ENCODE peak calls at places on chromosomes 11 and 22, in seven cellular contexts. N is fibroblast of mammary gland; I is KBM-7; M is cardiac fibroblast; V is fibroblast of the conjunctiva; C is activated CD4-positive, CD25-positive, alpha-beta regulatory T cell treated with anti-CD3 and anti-CD28 coated beads, Interleukin-2, amount 50 U/mL, for 16 hours; T is BJ. B is an unnamed sample.

GRCh38 chr11:27282141-27282590 is 80.8 kb downstream of the CCDC34 start:
- DNase-seq in N (peak), I (no peak), M (peak), V (peak), C (no peak), T (peak), B (peak)

GRCh38 chr11:113296447-113297205 is 17.8 kb upstream of the TTC12 start:
- DNase-seq in N (no peak), I (no peak), M (no peak), V (no peak), C (no peak), T (no peak), B (no peak)

GRCh38 chr11:103091441-103091809 is 535 bp downstream of the DCUN1D5 start:
- DNase-seq in N (peak), I (peak), M (peak), V (no peak), C (no peak), T (no peak), B (no peak)

GRCh38 chr11:47523491-47524199 is 29.3 kb downstream of the CELF1 start:
- DNase-seq in N (peak), I (peak), M (peak), V (peak), C (no peak), T (peak), B (peak)

GRCh38 chr22:17767236-17768065 is 6.8 kb downstream of the BID start:
- DNase-seq in N (no peak), I (no peak), M (no peak), V (no peak), C (peak), T (no peak), B (no peak)

GRCh38 chr11:2789331-2789730 is 89.5 kb upstream of the KCNQ1OT1 start:
- DNase-seq in N (no peak), I (no peak), M (no peak), V (no peak), C (no peak), T (no peak), B (no peak)

GRCh38 chr11:46918087-46918751 is at the start of gene LRP4:
- DNase-seq in N (no peak), I (no peak), M (no peak), V (no peak), C (no peak), T (no peak), B (no peak)

GRCh38 chr22:36411589-36412258 is 24.0 kb upstream of the MYH9 start:
- DNase-seq in N (no peak), I (no peak), M (no peak), V (no peak), C (no peak), T (no peak), B (no peak)

GRCh38 chr11:2214527-2215229 is 43.1 kb upstream of the TH start:
- DNase-seq in N (no peak), I (no peak), M (no peak), V (no peak), C (no peak), T (no peak), B (no peak)

GRCh38 chr22:47548953-47549740 is 786.7 kb downstream of the TBC1D22A start:
- DNase-seq in N (no peak), I (no peak), M (no peak), V (no peak), C (no peak), T (no peak), B (no peak)

GRCh38 chr11:26704249-26704648 is 17.6 kb downstream of the SLC5A12 start:
- DNase-seq in N (no peak), I (no peak), M (no peak), V (no peak), C (no peak), T (no peak), B (no peak)

GRCh38 chr11:69613594-69613993 is 27.4 kb upstream of the CCND1 start:
- DNase-seq in N (no peak), I (no peak), M (no peak), V (no peak), C (no peak), T (no peak), B (no peak)

GRCh38 chr22:29946220-29946619 is 63.2 kb downstream of the MTMR3 start:
- DNase-seq in N (no peak), I (no peak), M (no peak), V (no peak), C (no peak), T (no peak), B (no peak)

GRCh38 chr22:19665784-19666662 is 48.3 kb upstream of the SEPTIN5 start:
- DNase-seq in N (no peak), I (no peak), M (no peak), V (no peak), C (no peak), T (no peak), B (no peak)

GRCh38 chr11:19447150-19447566 is 206.4 kb upstream of the E2F8 start:
- DNase-seq in N (peak), I (no peak), M (no peak), V (no peak), C (no peak), T (no peak), B (no peak)

GRCh38 chr11:17894929-17895658 is 117.8 kb downstream of the SERGEF start:
- DNase-seq in N (no peak), I (no peak), M (no peak), V (no peak), C (no peak), T (no peak), B (no peak)

GRCh38 chr22:33357894-33358440 is 299.8 kb upstream of the SYN3 start:
- DNase-seq in N (no peak), I (no peak), M (no peak), V (no peak), C (no peak), T (no peak), B (no peak)

GRCh38 chr22:19168088-19168890 is 10.2 kb downstream of the SLC25A1 start:
- DNase-seq in N (no peak), I (no peak), M (no peak), V (no peak), C (no peak), T (no peak), B (no peak)

GRCh38 chr11:57626895-57627294 is 22.8 kb downstream of the YPEL4 start:
- DNase-seq in N (no peak), I (no peak), M (no peak), V (no peak), C (no peak), T (no peak), B (no peak)

GRCh38 chr11:113994077-113994954 is 19.4 kb downstream of the HTR3A start:
- DNase-seq in N (no peak), I (peak), M (peak), V (no peak), C (no peak), T (no peak), B (no peak)

GRCh38 chr22:50206599-50206998 is 5.8 kb downstream of the SELENOO start:
- DNase-seq in N (peak), I (peak), M (peak), V (peak), C (no peak), T (no peak), B (no peak)